ENCODE peak calls at places on chromosome 5, in ten cellular contexts. D, C, V, U, H, X, A, I, S and L are unnamed samples.

GRCh38 chr5:51974834-51975233 is 591.6 kb downstream of the ISL1 start:
- DNase-seq in D (no peak), C (no peak), V (no peak), U (no peak), H (no peak), X (no peak), A (no peak), I (no peak), S (no peak), L (peak; percentile 38)

GRCh38 chr5:33488558-33489355 is 48.0 kb downstream of the TARS1 start:
- DNase-seq in D (no peak), C (no peak), V (no peak), U (no peak), H (no peak), X (no peak), A (no peak), I (no peak), S (no peak), L (no peak)

GRCh38 chr5:178432421-178433272 is 157.5 kb downstream of the COL23A1 start:
- DNase-seq in D (peak; percentile 28), C (no peak), V (peak; percentile 34), U (no peak), H (no peak), X (no peak), A (no peak), I (no peak), S (no peak), L (no peak)

GRCh38 chr5:170436335-170436734 is 47.2 kb upstream of the KCNMB1 start:
- DNase-seq in D (no peak), C (no peak), V (no peak), U (no peak), H (no peak), X (no peak), A (no peak), I (no peak), S (no peak), L (no peak)

GRCh38 chr5:172881691-172882370 is 47.8 kb downstream of the ERGIC1 start:
- DNase-seq in D (no peak), C (no peak), V (no peak), U (no peak), H (peak; percentile 79), X (no peak), A (no peak), I (no peak), S (no peak), L (no peak)

GRCh38 chr5:150582281-150582791 is 58.1 kb upstream of the SYNPO start:
- DNase-seq in D (peak; percentile 86), C (no peak), V (peak; percentile 83), U (no peak), H (peak; percentile 57), X (no peak), A (no peak), I (no peak), S (peak; percentile 93), L (no peak)

GRCh38 chr5:79229357-79230174 is 6.4 kb upstream of the JMY start:
- DNase-seq in D (no peak), C (peak; percentile 90), V (no peak), U (no peak), H (no peak), X (no peak), A (peak; percentile 50), I (no peak), S (no peak), L (no peak)

GRCh38 chr5:138351056-138351455 is 1.4 kb upstream of the KDM3B start:
- DNase-seq in D (no peak), C (peak; percentile 53), V (no peak), U (no peak), H (no peak), X (no peak), A (no peak), I (no peak), S (no peak), L (no peak)

GRCh38 chr5:52708463-52708862 is 79.3 kb upstream of the ITGA1 start:
- DNase-seq in D (no peak), C (no peak), V (no peak), U (no peak), H (no peak), X (no peak), A (no peak), I (no peak), S (no peak), L (no peak)

GRCh38 chr5:22900801-22901310 is 47.7 kb upstream of the CDH12 start:
- DNase-seq in D (peak; percentile 48), C (no peak), V (peak; percentile 35), U (no peak), H (no peak), X (no peak), A (no peak), I (no peak), S (no peak), L (peak; percentile 58)

GRCh38 chr5:143456952-143457547 is 53.6 kb upstream of the NR3C1 start:
- DNase-seq in D (no peak), C (peak; percentile 53), V (no peak), U (no peak), H (no peak), X (no peak), A (no peak), I (no peak), S (no peak), L (no peak)

GRCh38 chr5:87410941-87411340 is 1.8 kb downstream of the CCNH start:
- DNase-seq in D (no peak), C (peak; percentile 40), V (no peak), U (no peak), H (no peak), X (no peak), A (no peak), I (no peak), S (no peak), L (no peak)

GRCh38 chr5:138503487-138504270 is 38.4 kb downstream of the EGR1 start:
- DNase-seq in D (no peak), C (peak; percentile 52), V (no peak), U (peak; percentile 80), H (no peak), X (peak; percentile 57), A (peak; percentile 49), I (no peak), S (peak; percentile 80), L (no peak)

GRCh38 chr5:60376860-60377259 is 323.1 kb downstream of the DEPDC1B start:
- DNase-seq in D (no peak), C (no peak), V (no peak), U (no peak), H (no peak), X (no peak), A (no peak), I (no peak), S (no peak), L (no peak)

GRCh38 chr5:140418862-140419520 is 17.4 kb downstream of the ANKHD1 start:
- DNase-seq in D (no peak), C (no peak), V (no peak), U (no peak), H (no peak), X (no peak), A (no peak), I (no peak), S (no peak), L (no peak)

GRCh38 chr5:134555223-134555790 is 29.8 kb downstream of the JADE2 start:
- DNase-seq in D (no peak), C (no peak), V (no peak), U (no peak), H (no peak), X (no peak), A (no peak), I (no peak), S (no peak), L (peak; percentile 71)

GRCh38 chr5:134556994-134557393 is 31.5 kb downstream of the JADE2 start:
- DNase-seq in D (no peak), C (no peak), V (no peak), U (no peak), H (no peak), X (no peak), A (no peak), I (no peak), S (no peak), L (no peak)

GRCh38 chr5:134554319-134555222 is 29.1 kb downstream of the JADE2 start:
- DNase-seq in D (peak; percentile 92), C (no peak), V (no peak), U (no peak), H (peak; percentile 55), X (no peak), A (no peak), I (no peak), S (peak; percentile 74), L (peak; percentile 82)

GRCh38 chr5:134553816-134554215 is 28.3 kb downstream of the JADE2 start:
- DNase-seq in D (no peak), C (no peak), V (no peak), U (no peak), H (no peak), X (no peak), A (no peak), I (no peak), S (no peak), L (peak; percentile 59)

GRCh38 chr5:134555889-134556311 is 30.4 kb downstream of the JADE2 start:
- DNase-seq in D (peak; percentile 80), C (peak; percentile 38), V (no peak), U (peak; percentile 82), H (no peak), X (peak; percentile 39), A (peak; percentile 62), I (no peak), S (peak; percentile 42), L (peak; percentile 89)
- H3K27ac ChIP-seq in D (peak overlapping the region; percentile 86), C (no peak overlapping the region), V (peak overlapping the region; percentile 8), U (no peak overlapping the region), H (peak overlapping the region; percentile 69), X (peak overlapping the region; percentile 35), A (peak overlapping the region; percentile 37), I (peak overlapping the region; percentile 85), S (peak overlapping the region; percentile 24), L (no peak overlapping the region)

DNA sequence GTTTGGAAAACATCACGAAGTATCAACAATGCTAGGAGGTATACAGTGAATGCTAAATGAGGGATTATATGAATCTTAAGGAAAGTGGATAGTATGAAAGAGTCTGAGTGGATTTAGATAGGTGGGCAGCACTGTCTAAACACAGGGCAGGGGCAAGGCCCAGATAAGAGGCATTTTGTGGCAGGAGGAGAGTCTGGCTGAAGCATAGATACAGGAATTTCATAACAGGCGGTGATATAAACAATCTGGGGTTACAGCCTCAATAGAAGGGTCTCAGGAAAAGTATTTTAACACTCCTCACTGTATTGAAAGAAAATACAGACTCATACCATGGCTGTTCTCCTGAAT is 96.9 kb downstream of the PLPP1 start:
- DNase-seq in D (no peak), C (no peak), V (no peak), U (no peak), H (no peak), X (no peak), A (no peak), I (no peak), S (no peak), L (no peak)
- H3K4me3 ChIP-seq in D (no peak overlapping the region), C (no peak overlapping the region), V (no peak overlapping the region), U (no peak overlapping the region), H (no peak overlapping the region), X (no peak overlapping the region), A (no peak overlapping the region), I (peak overlapping the region; percentile 17), S (no peak overlapping the region), L (no peak overlapping the region)

GRCh38 chr5:180786398-180787005 is 16.1 kb downstream of the MGAT1 start:
- DNase-seq in D (no peak), C (no peak), V (no peak), U (peak; percentile 28), H (no peak), X (no peak), A (no peak), I (no peak), S (no peak), L (no peak)
- H3K27ac ChIP-seq in D (peak overlapping the region; percentile 77), C (no peak overlapping the region), V (peak overlapping the region; percentile 87), U (peak overlapping the region; percentile 64), H (peak overlapping the region; percentile 76), X (peak overlapping the region; percentile 64), A (peak overlapping the region; percentile 70), I (peak overlapping the region; percentile 92), S (peak overlapping the region; percentile 89), L (no peak overlapping the region)

GRCh38 chr5:114362197-114362976 is 517 bp downstream of the KCNN2 start:
- DNase-seq in D (no peak), C (peak; percentile 1), V (no peak), U (peak; percentile 76), H (peak; percentile 43), X (peak; percentile 75), A (peak; percentile 39), I (no peak), S (peak; percentile 51), L (peak; percentile 75)
- H3K4me3 ChIP-seq in D (peak overlapping the region; percentile 75), C (no peak overlapping the region), V (peak overlapping the region; percentile 79), U (peak overlapping the region; percentile 18), H (peak overlapping the region; percentile 58), X (peak overlapping the region; percentile 96), A (peak overlapping the region; percentile 49), I (peak overlapping the region; percentile 70), S (peak overlapping the region; percentile 59), L (peak overlapping the region; percentile 67)